ENCODE peak calls at places on chromosomes 3 and 15, in four cellular contexts. E is H1, V is H9, A is mesendoderm. M is an unnamed sample.

GRCh38 chr15:39699531-39700110 is 83.0 kb downstream of the FSIP1 start:
- DNase-seq in E (no peak), V (no peak), A (peak; percentile 44), M (no peak)

GRCh38 chr3:149401215-149401925 is 23.9 kb upstream of the TM4SF1 start:
- DNase-seq in E (no peak), V (no peak), A (no peak), M (peak; percentile 90)

GRCh38 chr3:71152892-71153265 is 430.6 kb downstream of the FOXP1 start:
- DNase-seq in E (no peak), V (peak; percentile 70), A (peak; percentile 70), M (no peak)

GRCh38 chr15:51706347-51706746 is 25.0 kb downstream of the SCG3 start:
- DNase-seq in E (no peak), V (no peak), A (no peak), M (no peak)

GRCh38 chr15:56734013-56734625 is 810 bp upstream of the ZNF280D start:
- DNase-seq in E (no peak), V (no peak), A (peak; percentile 87), M (no peak)

GRCh38 chr3:18790384-18790783 is 357.9 kb upstream of the KCNH8 start:
- DNase-seq in E (no peak), V (no peak), A (no peak), M (no peak)

GRCh38 chr15:81229596-81229995 is 32.9 kb downstream of the IL16 start:
- DNase-seq in E (no peak), V (no peak), A (no peak), M (no peak)

GRCh38 chr3:73536336-73536895 is 88.3 kb downstream of the PDZRN3 start:
- DNase-seq in E (no peak), V (no peak), A (no peak), M (no peak)

GRCh38 chr15:78944669-78945407 is at the start of gene CTSH:
- DNase-seq in E (peak; percentile 38), V (peak; percentile 92), A (peak; percentile 94), M (peak; percentile 17)

GRCh38 chr3:140068512-140068911 is 133.5 kb downstream of the CLSTN2 start:
- DNase-seq in E (no peak), V (no peak), A (no peak), M (no peak)

GRCh38 chr3:63355809-63356208 is 77.7 kb downstream of the SYNPR start:
- DNase-seq in E (no peak), V (no peak), A (no peak), M (no peak)

GRCh38 chr3:120067090-120067489 is 27.2 kb downstream of the GSK3B start:
- DNase-seq in E (no peak), V (no peak), A (no peak), M (no peak)

GRCh38 chr15:57427367-57427821 is 51.1 kb downstream of the CGNL1 start:
- DNase-seq in E (peak; percentile 23), V (peak; percentile 50), A (peak; percentile 97), M (no peak)

GRCh38 chr15:101439285-101439919 is 50.1 kb downstream of the PCSK6 start:
- DNase-seq in E (no peak), V (no peak), A (no peak), M (no peak)

GRCh38 chr3:23474580-23475357 is 271.6 kb downstream of the UBE2E2 start:
- DNase-seq in E (no peak), V (no peak), A (peak; percentile 25), M (no peak)

GRCh38 chr15:65310431-65311137 is 6.1 kb downstream of the RNU5B-1 start:
- DNase-seq in E (no peak), V (no peak), A (no peak), M (peak; percentile 15)

GRCh38 chr15:52803543-52804306 is 13.6 kb upstream of the ONECUT1 start:
- DNase-seq in E (no peak), V (no peak), A (no peak), M (no peak)

GRCh38 chr3:194756460-194757355 is 71.0 kb downstream of the FAM43A start:
- DNase-seq in E (no peak), V (no peak), A (no peak), M (no peak)

GRCh38 chr3:48411606-48412374 is 18.1 kb downstream of the PLXNB1 start:
- DNase-seq in E (no peak), V (no peak), A (no peak), M (no peak)

GRCh38 chr15:92897620-92898019 is 2.5 kb upstream of the CHD2 start:
- DNase-seq in E (no peak), V (no peak), A (no peak), M (no peak)

GRCh38 chr15:92898988-92899909 is 875 bp upstream of the CHD2 start:
- DNase-seq in E (no peak), V (no peak), A (no peak), M (peak; percentile 50)

GRCh38 chr15:92899910-92900711 is at the start of gene CHD2:
- DNase-seq in E (peak; percentile 73), V (peak; percentile 90), A (peak; percentile 98), M (peak; percentile 89)

GRCh38 chr15:92893200-92893599 is 6.9 kb upstream of the CHD2 start:
- DNase-seq in E (no peak), V (no peak), A (no peak), M (no peak)

GRCh38 chr15:92896543-92896942 is 3.6 kb upstream of the CHD2 start:
- DNase-seq in E (no peak), V (no peak), A (no peak), M (no peak)
- H3K56ac ChIP-seq in E (no peak overlapping the region), V (no peak overlapping the region), A (no peak overlapping the region), M (no peak overlapping the region)

DNA sequence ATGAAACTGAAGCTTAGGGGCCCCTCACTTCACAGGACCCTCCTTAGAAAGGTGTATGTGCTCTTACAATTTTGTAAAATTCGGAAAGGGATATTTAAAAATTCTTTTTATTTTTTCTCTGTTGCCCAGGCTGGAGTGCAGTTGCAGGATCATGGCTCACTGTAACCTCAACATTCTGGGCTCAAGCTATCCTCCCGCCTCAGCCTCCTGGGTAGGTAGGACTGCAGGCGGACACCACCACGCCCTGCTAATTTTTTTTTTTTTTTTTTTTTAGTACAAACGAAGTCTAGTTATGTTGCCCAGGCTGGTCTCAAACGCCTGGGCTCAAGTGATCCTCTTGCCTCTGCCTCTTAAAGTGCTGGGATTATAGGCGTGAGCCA is 45.1 kb upstream of the SPATA12 start:
- DNase-seq in E (no peak), V (no peak), A (no peak), M (no peak)
- H3K56ac ChIP-seq in E (no peak overlapping the region), V (no peak overlapping the region), A (no peak overlapping the region), M (no peak overlapping the region)

GRCh38 chr15:25186411-25186810 is 231.6 kb downstream of the SNRPN start:
- DNase-seq in E (no peak), V (no peak), A (no peak), M (no peak)

GRCh38 chr15:25188551-25189101 is 233.8 kb downstream of the SNRPN start:
- DNase-seq in E (no peak), V (no peak), A (no peak), M (no peak)

GRCh38 chr15:25188051-25188450 is 233.3 kb downstream of the SNRPN start:
- DNase-seq in E (no peak), V (no peak), A (no peak), M (no peak)

GRCh38 chr15:25185791-25186190 is 231.0 kb downstream of the SNRPN start:
- DNase-seq in E (no peak), V (no peak), A (no peak), M (no peak)

DNA sequence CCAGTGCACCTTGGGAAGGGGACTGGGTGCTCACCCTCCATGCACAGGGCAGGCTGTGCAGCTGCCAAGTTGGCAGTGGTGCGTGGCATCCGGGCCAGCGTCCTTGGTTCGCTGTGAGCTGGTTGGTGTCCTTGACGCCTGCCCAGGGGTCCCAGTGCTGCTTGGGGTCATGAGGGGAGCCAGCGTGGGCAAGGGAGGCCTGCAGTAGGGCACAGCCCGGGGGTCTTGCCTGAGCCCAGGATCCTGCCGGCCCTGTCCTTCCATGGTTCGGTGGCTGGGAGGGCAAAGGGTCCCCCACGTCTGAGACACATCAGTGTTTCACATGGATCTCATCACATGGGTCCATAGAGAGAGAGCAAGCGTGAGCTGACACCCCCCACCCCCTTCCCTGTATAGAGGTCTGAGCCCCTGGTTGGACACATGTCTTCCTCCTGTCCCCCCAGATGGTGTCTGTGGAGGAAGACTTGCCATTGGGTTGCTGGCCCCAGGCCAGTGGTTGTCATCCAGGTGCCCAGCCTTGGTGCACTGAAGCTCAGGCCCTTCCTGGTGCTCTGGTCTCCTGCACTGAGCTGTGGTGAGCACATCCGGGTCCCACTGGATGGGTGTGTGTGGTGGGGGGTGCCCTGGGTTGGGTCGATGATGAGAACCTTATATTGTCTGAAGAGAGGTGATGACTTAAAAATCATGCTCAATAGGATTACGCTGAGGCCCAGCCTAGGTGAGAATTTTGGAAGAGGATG is 232.3 kb downstream of the SNRPN start:
- DNase-seq in E (no peak), V (no peak), A (no peak), M (no peak)
- H3K56ac ChIP-seq in E (no peak overlapping the region), V (no peak overlapping the region), A (no peak overlapping the region), M (no peak overlapping the region)

DNA sequence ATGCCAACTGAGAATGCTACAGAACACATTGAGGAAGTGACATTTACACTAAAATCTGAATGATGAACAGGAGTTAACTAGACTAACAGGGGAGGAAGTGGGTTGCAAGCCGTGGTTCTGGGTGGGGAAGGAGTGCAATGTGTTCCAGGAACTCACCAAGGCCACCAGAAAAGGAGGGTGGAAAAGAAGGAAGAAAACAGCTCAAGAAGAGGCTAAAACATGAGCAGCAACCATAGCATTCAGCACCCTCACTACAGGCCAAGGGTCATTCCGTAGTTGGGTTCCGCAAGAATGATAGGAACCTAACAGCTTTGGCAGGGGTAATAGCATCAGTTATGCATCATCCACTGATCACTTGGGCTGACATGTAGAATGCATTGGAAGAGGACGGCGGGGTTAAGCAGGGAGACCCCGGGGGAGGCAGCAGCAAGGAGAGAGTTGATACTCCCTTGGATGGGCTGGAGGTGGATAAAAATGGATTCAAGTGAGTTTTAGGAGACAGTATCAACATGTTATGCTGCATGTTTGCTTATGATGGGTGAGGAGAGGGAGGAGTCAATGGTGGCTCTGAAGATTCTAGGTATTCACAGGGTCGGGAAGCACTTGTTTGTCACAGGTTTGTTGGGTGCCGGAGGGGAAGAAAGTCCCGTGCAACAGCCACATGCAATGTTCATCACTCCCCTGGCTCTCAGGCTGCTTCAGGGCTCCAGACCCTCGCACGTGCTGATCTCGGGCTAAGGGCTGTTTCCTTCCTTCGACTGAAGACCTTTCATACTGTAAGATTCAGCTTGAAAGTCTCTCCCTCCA is 53.2 kb downstream of the LIPC start:
- DNase-seq in E (no peak), V (no peak), A (no peak), M (no peak)
- H3K56ac ChIP-seq in E (no peak overlapping the region), V (no peak overlapping the region), A (no peak overlapping the region), M (no peak overlapping the region)

GRCh38 chr3:160008979-160009378 is 20.3 kb downstream of the IL12A start:
- DNase-seq in E (no peak), V (no peak), A (peak; percentile 22), M (no peak)
- H3K56ac ChIP-seq in E (no peak overlapping the region), V (no peak overlapping the region), A (no peak overlapping the region), M (no peak overlapping the region)

DNA sequence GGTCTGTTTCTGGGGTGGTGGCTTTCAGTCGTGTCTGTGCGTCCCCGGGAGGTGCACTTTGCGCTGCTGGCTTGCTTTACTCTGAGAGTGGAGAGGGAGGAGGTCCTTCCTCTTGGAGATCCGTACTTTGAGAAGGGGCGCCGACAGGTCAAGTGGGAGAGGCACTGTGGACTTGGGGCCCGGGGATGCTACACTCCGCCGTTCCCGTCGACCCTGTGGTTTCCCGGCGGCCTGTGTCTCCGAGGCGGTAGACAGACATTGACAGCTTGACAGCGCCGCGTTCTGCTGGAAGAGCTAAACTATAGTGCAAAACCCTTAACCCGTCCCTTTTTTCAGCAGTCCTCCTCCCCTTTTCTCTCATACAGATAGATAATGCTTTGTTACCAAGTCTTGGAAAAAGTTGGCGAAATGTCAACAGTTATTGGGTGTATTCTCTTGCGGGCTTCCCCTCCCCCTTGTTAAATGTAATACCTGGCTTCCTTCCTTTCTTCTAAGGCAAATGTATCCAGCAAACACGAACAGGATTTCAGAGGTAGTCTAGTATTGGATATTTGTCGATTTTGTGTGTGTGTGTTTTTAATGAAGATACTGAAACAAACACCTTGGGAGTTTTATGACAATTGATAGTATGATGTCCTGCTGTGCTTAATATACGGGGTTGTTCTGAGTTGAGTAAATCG is 6.6 kb downstream of the TPM1 start:
- DNase-seq in E (no peak), V (peak; percentile 64), A (peak; percentile 83), M (peak; percentile 66)
- H3K56ac ChIP-seq in E (no peak overlapping the region), V (no peak overlapping the region), A (peak overlapping the region; percentile 92), M (peak overlapping the region; percentile 35)